ENCODE peak calls at places on chromosomes 3 and 15, in four cellular contexts. L, S, K and C are unnamed samples.

GRCh38 chr3:49422379-49423248 is at the start of gene AMT:
- DNase-seq in L (no peak), S (no peak), K (peak), C (peak)

GRCh38 chr3:142098974-142099373 is 50.4 kb downstream of the TFDP2 start:
- DNase-seq in L (peak), S (no peak), K (no peak), C (no peak)

GRCh38 chr3:12990781-12991480 is 82.3 kb downstream of the IQSEC1 start:
- DNase-seq in L (no peak), S (no peak), K (no peak), C (no peak)

GRCh38 chr3:100556656-100557310 is 52.6 kb upstream of the ADGRG7 start:
- DNase-seq in L (no peak), S (no peak), K (no peak), C (no peak)

GRCh38 chr3:48119495-48120193 is 68.6 kb downstream of the CDC25A start:
- DNase-seq in L (peak), S (no peak), K (no peak), C (no peak)

GRCh38 chr15:32956006-32956405 is 238.2 kb downstream of the GREM1 start:
- DNase-seq in L (peak), S (peak), K (peak), C (no peak)

GRCh38 chr3:173943264-173943663 is 545.7 kb downstream of the NLGN1 start:
- DNase-seq in L (no peak), S (no peak), K (no peak), C (no peak)

GRCh38 chr3:172324591-172325203 is 123.6 kb downstream of the GHSR start:
- DNase-seq in L (no peak), S (no peak), K (no peak), C (no peak)

GRCh38 chr3:196288141-196288460 is 575 bp upstream of the PCYT1A start:
- DNase-seq in L (no peak), S (no peak), K (no peak), C (no peak)

GRCh38 chr3:59879033-59879655 is 829.3 kb upstream of the CFAP20DC start:
- DNase-seq in L (no peak), S (no peak), K (no peak), C (no peak)

GRCh38 chr3:170180107-170180951 is 1.2 kb downstream of the PHC3 start:
- DNase-seq in L (no peak), S (no peak), K (no peak), C (no peak)

DNA sequence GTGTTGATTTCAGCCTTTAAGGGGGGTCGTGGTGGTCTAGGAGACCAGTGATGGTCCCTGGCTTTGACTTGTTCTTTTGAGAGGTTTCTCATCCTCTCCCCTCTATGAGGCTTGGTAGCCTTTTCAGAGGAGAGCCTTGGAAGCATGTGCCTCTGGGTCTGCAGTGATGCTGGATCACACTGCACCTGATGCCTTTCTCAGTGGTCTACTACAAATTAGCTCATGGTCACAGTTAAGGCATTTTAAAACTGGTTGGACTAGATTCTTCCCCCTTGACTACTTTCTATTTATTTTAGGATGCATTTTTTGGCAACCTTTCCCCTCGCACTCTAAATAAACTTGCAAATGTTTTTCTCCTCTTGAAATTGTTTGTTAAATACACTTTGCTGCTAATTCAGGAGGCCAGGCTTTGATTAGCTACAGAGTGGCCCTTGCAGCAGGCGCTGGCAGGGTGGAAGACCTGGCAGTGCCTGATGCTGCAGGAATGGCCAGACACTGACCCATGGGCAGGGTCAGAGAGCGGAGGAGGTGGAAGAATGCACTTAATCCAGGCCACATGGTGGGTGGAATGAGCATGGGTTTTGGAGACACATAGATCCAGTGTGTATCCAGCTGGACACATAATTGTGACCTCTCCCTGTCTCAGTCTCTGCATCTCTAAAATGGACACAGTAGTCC is 318.8 kb upstream of the CTDSPL start:
- DNase-seq in L (no peak), S (no peak), K (no peak), C (no peak)
- TF ChIP-seq NR3C1 in L (no peak), S (no peak), K (no peak), C (no peak)

GRCh38 chr15:92845109-92845508 is 55.0 kb upstream of the CHD2 start:
- DNase-seq in L (no peak), S (peak), K (peak), C (no peak)
- TF ChIP-seq NR3C1 in L (no peak), S (no peak), K (no peak), C (no peak)

GRCh38 chr15:58269455-58270414 is 131.6 kb downstream of the AQP9 start:
- DNase-seq in L (peak), S (peak), K (peak), C (peak)
- TF ChIP-seq NR3C1 in L (no peak), S (no peak), K (no peak), C (no peak)

DNA sequence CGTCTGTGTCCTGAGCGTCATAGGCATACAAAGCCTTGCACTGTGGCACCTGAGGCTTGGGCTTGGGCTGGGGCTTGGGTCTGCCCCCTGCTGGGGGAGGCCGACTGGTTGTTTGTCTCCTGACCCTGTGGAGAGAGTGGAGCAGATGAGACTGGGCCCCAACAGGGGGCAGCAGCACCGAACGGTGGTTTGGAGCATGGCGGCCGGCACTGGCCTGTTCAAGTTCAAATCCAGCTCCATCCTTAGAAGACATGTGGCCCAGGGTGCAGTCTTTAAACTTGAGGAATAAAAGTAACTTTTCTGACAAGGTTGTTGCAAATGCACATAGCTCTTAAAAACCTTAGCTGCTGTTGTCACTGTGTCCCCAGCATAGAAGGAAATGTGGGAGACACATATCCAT is 33.3 kb downstream of the CCNB2 start:
- DNase-seq in L (peak), S (peak), K (peak), C (peak)
- TF ChIP-seq NR3C1 in L (no peak), S (no peak), K (no peak), C (no peak)

DNA sequence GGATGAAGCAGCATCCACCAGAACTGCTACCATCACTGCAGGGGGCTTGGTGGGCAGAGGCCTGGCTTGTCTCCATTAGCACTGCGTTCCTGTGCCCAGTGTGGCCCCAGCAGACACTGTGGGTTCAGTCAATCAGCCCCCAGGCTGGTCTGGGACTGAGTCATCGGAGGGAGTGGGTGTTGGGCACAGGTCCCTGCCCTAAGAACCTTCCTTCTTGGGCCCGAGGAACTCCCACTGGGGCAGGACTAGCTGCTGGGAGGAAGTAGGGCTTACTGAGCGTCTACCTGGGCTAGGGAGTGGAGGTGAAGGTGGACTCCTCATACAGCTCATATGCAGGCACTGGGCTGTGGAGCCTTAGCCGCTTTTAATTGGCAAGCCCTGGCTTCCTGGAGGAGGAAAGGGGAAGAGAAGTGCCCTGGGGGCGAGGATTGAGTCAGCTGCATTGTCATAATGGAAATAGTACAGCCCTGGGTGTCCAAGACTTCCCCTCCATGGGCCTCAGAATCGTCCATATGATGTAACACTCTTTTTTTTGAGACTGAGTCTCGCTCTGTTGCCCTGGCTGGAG is 1.4 kb upstream of the PPM1M start:
- DNase-seq in L (no peak), S (no peak), K (no peak), C (no peak)
- TF ChIP-seq NR3C1 in L (no peak), S (no peak), K (no peak), C (no peak)

GRCh38 chr15:72285402-72285801 is 13.0 kb upstream of the PARP6 start:
- DNase-seq in L (no peak), S (peak), K (no peak), C (peak)
- TF ChIP-seq NR3C1 in L (no peak), S (no peak), K (no peak), C (no peak)